ENCODE peak calls at places on chromosomes 13 and 19, in four cellular contexts. Y is spleen, A is SK-N-SH, F is psoas muscle. K is an unnamed sample.

GRCh38 chr13:32314968-32315254 is 252 bp downstream of the ZAR1L start:
- DNase-seq in Y (no peak), A (peak; percentile 60), F (no peak), K (peak; percentile 17)

GRCh38 chr13:43879323-43880181 is at the start of the genes CCDC122 and LACC1:
- DNase-seq in Y (peak; percentile 97), A (peak; percentile 92), F (peak; percentile 90), K (peak; percentile 79)

GRCh38 chr13:48155850-48156249 is 60.9 kb upstream of the MED4 start:
- DNase-seq in Y (no peak), A (no peak), F (no peak), K (no peak)

GRCh38 chr19:46727036-46727501 is 10.2 kb upstream of the PRKD2 start:
- DNase-seq in Y (peak; percentile 78), A (no peak), F (peak; percentile 44), K (no peak)

GRCh38 chr19:6739884-6740588 is 556 bp downstream of the TRIP10 start:
- DNase-seq in Y (peak; percentile 82), A (peak; percentile 78), F (peak; percentile 91), K (no peak)

GRCh38 chr13:112828756-112829155 is 138.9 kb downstream of the ATP11A start:
- DNase-seq in Y (no peak), A (no peak), F (no peak), K (no peak)

GRCh38 chr19:51687791-51688664 is 5.1 kb upstream of the SPACA6 start:
- DNase-seq in Y (peak; percentile 77), A (peak; percentile 57), F (peak; percentile 78), K (peak; percentile 69)

GRCh38 chr13:95593462-95593861 is 40.9 kb downstream of the CLDN10 start:
- DNase-seq in Y (no peak), A (no peak), F (no peak), K (no peak)

GRCh38 chr13:110387451-110388140 is 80.5 kb downstream of the COL4A2 start:
- DNase-seq in Y (no peak), A (no peak), F (peak; percentile 61), K (no peak)

GRCh38 chr13:110392510-110393233 is 85.6 kb downstream of the COL4A2 start:
- DNase-seq in Y (no peak), A (peak; percentile 85), F (no peak), K (no peak)

GRCh38 chr13:110391273-110391672 is 84.2 kb downstream of the COL4A2 start:
- DNase-seq in Y (no peak), A (no peak), F (no peak), K (no peak)

GRCh38 chr13:110390572-110390971 is 83.5 kb downstream of the COL4A2 start:
- DNase-seq in Y (no peak), A (no peak), F (no peak), K (no peak)

GRCh38 chr13:110388141-110388943 is 81.3 kb downstream of the COL4A2 start:
- DNase-seq in Y (no peak), A (peak; percentile 47), F (peak; percentile 67), K (peak; percentile 29)
- H3K4me1 ChIP-seq in Y (peaks cover 8% of the 10 kb centered on the region), A (peaks cover 10% of the 10 kb centered on the region), F (peaks cover 19% of the 10 kb centered on the region), K (peaks cover 3% of the 10 kb centered on the region)

GRCh38 chr19:38869836-38870607 is 8.1 kb downstream of the RINL start:
- DNase-seq in Y (peak; percentile 99), A (peak; percentile 91), F (peak; percentile 89), K (peak; percentile 94)
- H3K4me3 ChIP-seq in Y (peak overlapping the region; percentile 31), A (peak overlapping the region; percentile 31), F (peak overlapping the region; percentile 68), K (peak overlapping the region; percentile 67)

DNA sequence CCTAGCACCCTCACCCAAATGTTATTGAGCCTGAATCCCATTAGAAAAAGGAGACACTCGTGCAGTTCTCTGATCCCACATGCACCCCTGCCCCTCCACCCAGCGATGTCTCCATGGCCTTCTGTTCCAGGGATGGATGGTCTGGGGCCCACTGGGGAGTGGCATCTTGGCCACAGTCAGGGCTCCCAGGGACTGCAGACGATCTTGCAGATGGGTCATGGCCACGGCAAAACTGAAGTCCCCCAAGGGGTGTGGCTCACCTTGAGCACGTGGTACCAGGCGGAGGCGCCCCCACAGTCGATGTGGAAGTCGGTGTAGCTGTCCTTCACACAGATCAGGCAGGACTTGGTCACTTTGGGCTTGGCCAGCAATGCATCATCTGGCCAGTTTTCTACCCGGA is 130.7 kb downstream of the TUBA3C start:
- DNase-seq in Y (no peak), A (no peak), F (no peak), K (no peak)
- H3K9me3 ChIP-seq in Y (peaks cover 24% of the 10 kb centered on the region), A (no peaks in the 10 kb centered on the region), F (no peaks in the 10 kb centered on the region), K (peaks cover 5% of the 10 kb centered on the region)

GRCh38 chr13:40982772-40983171 is 36.3 kb downstream of the ELF1 start:
- DNase-seq in Y (no peak), A (peak; percentile 38), F (no peak), K (no peak)

GRCh38 chr13:40980466-40980865 is 38.6 kb downstream of the ELF1 start:
- DNase-seq in Y (no peak), A (no peak), F (no peak), K (no peak)

GRCh38 chr13:40983269-40983668 is 35.8 kb downstream of the ELF1 start:
- DNase-seq in Y (no peak), A (no peak), F (no peak), K (no peak)

GRCh38 chr13:40981949-40982348 is 37.2 kb downstream of the ELF1 start:
- DNase-seq in Y (no peak), A (no peak), F (no peak), K (no peak)

GRCh38 chr13:40981361-40981760 is 37.8 kb downstream of the ELF1 start:
- DNase-seq in Y (no peak), A (no peak), F (no peak), K (no peak)
- H3K4me1 ChIP-seq in Y (peaks cover 74% of the 10 kb centered on the region), A (peaks cover 11% of the 10 kb centered on the region), F (peaks cover 46% of the 10 kb centered on the region), K (no peaks in the 10 kb centered on the region)

K was measured in BE2C.